ENCODE peak calls at places on chromosome 3, in eight cellular contexts. P is retina; D is stimulated activated naive CD8-positive, alpha-beta T cell treated with anti-CD3 and anti-CD28 coated beads, Interleukin-15, Interleukin-2, amounts not matched to agents 100 U/mL and 50 U/mL, for 24 hours; N is hypothalamus; W is NCI-H345; J is stimulated activated effector memory CD8-positive, alpha-beta T cell treated with anti-CD3 and anti-CD28 coated beads, Interleukin-12 subunit alpha, Interleukin-12 subunit beta, amount 100 ng/mL, for 72 hours; E is Right ventricle myocardium superior; C is iris pigment epithelial cell. X is an unnamed sample.

GRCh38 chr3:33426630-33427341 is 13.4 kb downstream of the UBP1 start:
- DNase-seq in P (no peak), D (no peak), N (no peak), W (no peak), J (no peak), E (no peak), C (no peak), X (no peak)

GRCh38 chr3:133987933-133988484 is 41.7 kb downstream of the SLCO2A1 start:
- DNase-seq in P (no peak), D (no peak), N (no peak), W (no peak), J (no peak), E (no peak), C (no peak), X (no peak)

GRCh38 chr3:9396301-9396631 is 1.1 kb upstream of the SETD5 start:
- DNase-seq in P (no peak), D (no peak), N (no peak), W (peak), J (no peak), E (no peak), C (peak), X (peak)

GRCh38 chr3:46867550-46867898 is 4.3 kb upstream of the MYL3 start:
- DNase-seq in P (no peak), D (no peak), N (no peak), W (no peak), J (no peak), E (peak), C (no peak), X (no peak)

GRCh38 chr3:169104972-169105371 is 558.5 kb downstream of the MECOM start:
- DNase-seq in P (no peak), D (no peak), N (no peak), W (no peak), J (no peak), E (no peak), C (peak), X (no peak)

GRCh38 chr3:43723121-43723734 is 32.5 kb downstream of the ABHD5 start:
- DNase-seq in P (no peak), D (no peak), N (no peak), W (no peak), J (no peak), E (no peak), C (peak), X (no peak)

GRCh38 chr3:176950743-176951142 is 246.5 kb downstream of the TBL1XR1 start:
- DNase-seq in P (no peak), D (no peak), N (no peak), W (no peak), J (no peak), E (no peak), C (peak), X (no peak)

GRCh38 chr3:127197300-127198150 is 4.6 kb downstream of the PRR23E start:
- DNase-seq in P (no peak), D (no peak), N (no peak), W (no peak), J (no peak), E (no peak), C (no peak), X (no peak)